ENCODE peak calls at places on chromosomes 13 and 19, in four cellular contexts. W is H1, P is HepG2, L is GM12878. G is an unnamed sample.
A peak's percentile ranks its signal among the peaks of the same experiment; 100 is the strongest.

GRCh38 chr13:22693691-22694090 is 487.1 kb upstream of the SGCG start:
- DNase-seq in L (no peak), P (no peak), W (no peak), G (no peak)

GRCh38 chr19:9139609-9140158 is 513 bp upstream of the ZNF317 start:
- DNase-seq in W (no peak), L (no peak), P (no peak), G (no peak)

GRCh38 chr19:35208121-35208520 is 20.4 kb downstream of the FAM187B start:
- DNase-seq in P (no peak), L (no peak), W (no peak), G (no peak)

GRCh38 chr19:35030257-35031071 is at the start of gene SCN1B:
- DNase-seq in W (no peak), L (no peak), P (peak; percentile 31), G (no peak)

GRCh38 chr19:7507884-7508283 is 8.0 kb upstream of the ZNF358 start:
- DNase-seq in P (peak; percentile 26), L (no peak), W (peak; percentile 60), G (peak; percentile 63)

GRCh38 chr13:48954086-48954485 is 21.6 kb upstream of the FNDC3A start:
- DNase-seq in W (no peak), P (peak; percentile 15), L (no peak), G (no peak)

GRCh38 chr13:97223711-97224461 is 1.8 kb downstream of the MBNL2 start:
- DNase-seq in L (no peak), P (peak; percentile 64), W (no peak), G (peak; percentile 40)

GRCh38 chr19:13054605-13055212 is 47.9 kb downstream of the LYL1 start:
- DNase-seq in P (no peak), W (no peak), L (no peak), G (no peak)

GRCh38 chr13:50521750-50522149 is 321.7 kb downstream of the DLEU7 start:
- DNase-seq in L (no peak), P (peak; percentile 39), W (no peak), G (no peak)

GRCh38 chr19:54489341-54489740 is 13.3 kb upstream of the LAIR2 start:
- DNase-seq in L (no peak), W (no peak), P (no peak), G (no peak)

GRCh38 chr19:35629332-35629633 is 447 bp downstream of the RBM42 start:
- DNase-seq in L (no peak), P (no peak), W (no peak), G (no peak)

GRCh38 chr19:32223595-32224370 is 121.6 kb upstream of the ZNF507 start:
- DNase-seq in P (no peak), W (no peak), L (no peak), G (no peak)

GRCh38 chr19:43768273-43769050 is 12.3 kb downstream of the KCNN4 start:
- DNase-seq in L (no peak), W (no peak), P (no peak), G (no peak)

GRCh38 chr13:42875448-42876269 is 94.3 kb downstream of the FAM216B start:
- DNase-seq in W (peak; percentile 43), L (no peak), P (no peak), G (no peak)

GRCh38 chr19:47729799-47730520 is 15.4 kb upstream of the NOP53 start:
- DNase-seq in P (peak; percentile 57), L (no peak), W (no peak), G (peak; percentile 66)

GRCh38 chr13:24223341-24224231 is 63.1 kb downstream of the SPATA13 start:
- DNase-seq in P (no peak), W (no peak), L (no peak), G (no peak)

GRCh38 chr19:2186071-2186846 is 22.5 kb downstream of the DOT1L start:
- DNase-seq in L (no peak), W (no peak), P (no peak), G (peak; percentile 50)

GRCh38 chr13:113195360-113195759 is 13.1 kb downstream of the PCID2 start:
- DNase-seq in W (no peak), L (no peak), P (no peak), G (no peak)

GRCh38 chr19:3821857-3822364 is 35.7 kb upstream of the MATK start:
- DNase-seq in P (peak; percentile 20), W (peak; percentile 51), L (no peak), G (peak; percentile 52)

GRCh38 chr19:17488593-17489391 is 18.5 kb downstream of the SLC27A1 start:
- DNase-seq in P (peak; percentile 88), L (no peak), W (peak; percentile 96), G (peak; percentile 98)

GRCh38 chr19:33971073-33971472 is 174.4 kb downstream of the KCTD15 start:
- DNase-seq in P (no peak), L (no peak), W (no peak), G (no peak)

GRCh38 chr19:5808120-5808816 is 3.4 kb downstream of the NRTN start:
- DNase-seq in W (no peak), L (no peak), P (no peak), G (no peak)

GRCh38 chr13:95677564-95678386 is 836 bp downstream of the DNAJC3 start:
- DNase-seq in P (no peak), W (no peak), L (no peak), G (no peak)

GRCh38 chr13:75581874-75582640 is 32.5 kb downstream of the UCHL3 start:
- DNase-seq in W (no peak), L (no peak), P (no peak), G (no peak)

GRCh38 chr13:41937388-41937787 is 23.5 kb downstream of the VWA8 start:
- DNase-seq in L (no peak), P (no peak), W (no peak), G (no peak)

GRCh38 chr13:67232384-67232783 is 2.2 kb upstream of the PCDH9 start:
- DNase-seq in W (no peak), P (no peak), L (no peak), G (no peak)
- H3K9ac ChIP-seq in W (no peak overlapping the region), P (no peak overlapping the region), L (no peak overlapping the region), G (no peak overlapping the region)

DNA sequence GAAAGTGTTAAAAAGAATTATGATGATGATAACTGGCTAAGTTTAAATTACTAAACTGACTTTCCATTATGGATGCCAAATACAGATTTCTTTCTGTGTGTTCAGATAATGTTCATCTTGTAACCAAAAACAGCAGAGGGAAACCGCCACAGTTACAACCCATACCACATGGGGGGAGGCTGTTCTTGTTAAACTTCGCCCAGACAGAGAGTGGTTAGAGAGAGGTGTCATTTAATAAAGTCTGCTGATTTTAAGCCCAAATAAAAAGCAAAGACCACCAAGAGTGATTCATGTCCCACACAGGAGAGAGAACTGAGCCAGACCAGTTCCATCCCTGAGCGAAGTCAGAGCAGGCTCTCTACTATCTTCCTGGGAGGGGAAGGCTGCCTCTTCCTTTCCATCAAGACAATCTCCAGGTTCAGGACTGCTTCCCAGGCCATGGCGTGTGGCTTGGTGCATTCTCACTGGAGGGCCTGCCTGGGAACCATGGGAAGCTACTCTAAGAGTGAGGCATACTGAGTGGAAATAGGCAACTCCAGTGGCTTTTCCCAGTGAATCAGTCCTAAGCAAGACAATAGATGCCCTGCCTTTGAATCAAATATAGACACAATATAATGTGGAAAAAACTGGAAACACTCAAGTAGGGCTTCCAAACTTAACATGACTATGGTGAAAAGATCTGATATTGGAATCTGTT is 18.2 kb downstream of the EFNB2 start:
- DNase-seq in P (no peak), W (no peak), L (no peak), G (no peak)
- TF ChIP-seq SUZ12 in P (no peak), W (no peak), L (no peak), G (no peak)

GRCh38 chr13:110559429-110559943 is 2.0 kb downstream of the RAB20 start:
- DNase-seq in W (no peak), P (no peak), L (no peak), G (no peak)

GRCh38 chr13:110561335-110562033 is at the start of gene RAB20:
- DNase-seq in L (no peak), W (no peak), P (peak; percentile 80), G (peak; percentile 57)

GRCh38 chr13:110559986-110560385 is 1.5 kb downstream of the RAB20 start:
- DNase-seq in L (no peak), P (no peak), W (no peak), G (no peak)

GRCh38 chr13:110562696-110563462 is 1.4 kb upstream of the RAB20 start:
- DNase-seq in L (no peak), W (no peak), P (peak; percentile 59), G (no peak)

DNA sequence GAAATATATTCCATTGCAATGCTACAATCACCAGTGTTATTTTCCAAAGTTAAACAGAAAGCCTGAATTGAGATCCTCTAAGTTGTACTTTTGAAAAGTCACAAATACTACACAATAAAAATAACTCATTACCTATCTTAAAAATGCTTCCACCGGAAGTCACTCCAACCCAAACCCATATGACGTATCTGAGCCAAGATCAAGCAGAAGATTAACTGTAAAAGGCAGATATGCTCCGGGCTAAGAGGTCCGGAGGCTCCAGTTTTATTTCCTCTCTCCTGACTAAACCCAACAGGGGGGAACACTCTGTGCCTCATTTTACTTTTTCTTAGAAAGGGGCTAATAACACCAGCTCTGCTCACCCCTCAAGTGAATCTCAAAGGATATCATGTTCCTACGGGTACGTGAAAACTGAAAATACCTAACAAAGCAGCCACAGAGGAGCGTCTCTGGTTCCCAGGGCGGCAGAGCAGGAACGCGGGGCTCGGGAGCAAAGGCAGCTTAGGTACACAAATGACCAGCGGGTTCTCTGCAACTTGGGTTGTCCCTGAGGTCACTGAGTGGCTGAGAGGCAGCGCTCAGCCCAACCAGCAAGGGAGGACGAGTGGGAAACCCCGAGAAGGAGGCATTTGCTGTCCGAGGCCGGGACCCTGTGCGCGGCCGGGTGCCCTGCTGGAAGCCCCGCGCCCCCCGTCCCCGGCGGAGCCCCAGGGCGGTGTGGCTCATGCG is 752 bp downstream of the RAB20 start:
- DNase-seq in P (peak; percentile 49), W (no peak), L (no peak), G (peak; percentile 22)
- H3K9me3 ChIP-seq in P (no peaks in the 10 kb centered on the region), W (no peaks in the 10 kb centered on the region), L (no peaks in the 10 kb centered on the region), G (no peaks in the 10 kb centered on the region)

DNA sequence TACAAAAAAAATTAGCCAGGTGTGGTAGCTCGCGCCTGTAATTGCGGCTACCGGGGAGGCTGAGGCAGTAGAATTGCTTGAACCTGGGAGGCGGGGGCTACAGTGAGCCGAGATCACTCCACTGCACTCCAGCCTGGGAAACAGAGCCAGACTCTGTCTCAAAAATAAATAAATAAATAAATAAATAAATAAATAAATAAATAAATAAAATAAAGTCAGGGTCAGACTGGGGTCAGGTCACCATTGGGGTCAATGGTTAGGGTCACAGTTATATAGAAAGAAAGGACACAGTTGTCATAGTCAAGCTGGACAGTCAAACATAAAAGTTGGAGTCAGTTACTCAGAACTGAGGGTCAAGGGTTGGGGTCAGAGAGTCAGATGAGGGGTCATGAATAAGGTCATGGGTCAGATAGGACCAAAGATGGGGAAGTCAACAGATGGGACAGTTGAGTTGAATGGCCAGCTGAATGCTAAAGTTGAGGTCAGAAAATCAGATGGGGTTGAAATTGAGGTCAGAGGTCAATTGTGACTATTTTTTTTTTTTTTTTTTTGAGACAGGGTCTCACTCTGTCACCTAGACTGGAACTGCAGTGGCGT is 16.7 kb upstream of the EPOR start:
- DNase-seq in W (no peak), L (no peak), P (no peak), G (no peak)
- H3K9ac ChIP-seq in W (no peak overlapping the region), L (no peak overlapping the region), P (no peak overlapping the region), G (no peak overlapping the region)

GRCh38 chr13:99227331-99227900 is 26.8 kb downstream of the UBAC2 start:
- DNase-seq in P (no peak), L (no peak), W (no peak), G (no peak)
- TF ChIP-seq SUZ12 in P (no peak), L (no peak), W (no peak), G (no peak)

DNA sequence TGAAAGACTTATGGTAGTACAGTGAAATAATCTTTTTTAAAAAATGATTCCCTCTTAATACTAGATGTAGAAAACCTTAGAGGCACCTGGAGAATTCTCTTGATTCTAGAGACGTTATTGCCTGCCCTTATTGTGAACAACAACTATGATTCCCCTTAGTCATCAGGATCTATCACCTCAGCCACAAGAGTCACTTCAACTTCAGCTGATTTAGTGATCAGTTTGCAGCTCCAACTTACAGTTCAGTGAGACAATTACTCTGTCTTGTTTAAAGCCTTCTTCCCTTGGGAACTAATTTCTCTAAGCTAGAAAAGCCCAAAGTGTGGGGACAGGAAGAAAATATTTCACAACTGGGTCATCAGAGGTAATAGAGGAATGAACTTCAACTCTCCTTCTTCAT is 254.3 kb upstream of the SLITRK1 start:
- DNase-seq in P (no peak), W (no peak), L (no peak), G (no peak)
- H3K9me3 ChIP-seq in P (peaks cover 4% of the 10 kb centered on the region), W (no peaks in the 10 kb centered on the region), L (no peaks in the 10 kb centered on the region), G (no peaks in the 10 kb centered on the region)